ENCODE peak calls at places on chromosome 6, in nine cellular contexts. One of them, this sample, is unnamed.

GRCh38 chr6:26575494-26575939 is 21.2 kb upstream of the ABT1 start:
- DNase-seq in amniotic epithelial cell: peak
- DNase-seq in H7: no peak
- DNase-seq in hepatic stellate cell: no peak
- DNase-seq in stimulated activated CD8-positive, alpha-beta memory T cell treated with anti-CD3 and anti-CD28 coated beads, Interleukin-2, amount 100 ng/mL, for 1 hour: no peak
- DNase-seq in AG08396: no peak
- DNase-seq in NCI-H2081: no peak
- DNase-seq in dermis blood vessel endothelial cell: no peak
- DNase-seq in heart left ventricle: no peak
- DNase-seq in this sample: peak

GRCh38 chr6:164035912-164036485 is 621.5 kb downstream of the QKI start:
- DNase-seq in amniotic epithelial cell: no peak
- DNase-seq in H7: no peak
- DNase-seq in hepatic stellate cell: no peak
- DNase-seq in stimulated activated CD8-positive, alpha-beta memory T cell treated with anti-CD3 and anti-CD28 coated beads, Interleukin-2, amount 100 ng/mL, for 1 hour: no peak
- DNase-seq in AG08396: no peak
- DNase-seq in NCI-H2081: peak
- DNase-seq in dermis blood vessel endothelial cell: no peak
- DNase-seq in heart left ventricle: no peak
- DNase-seq in this sample: no peak

GRCh38 chr6:150925655-150925928 is 60.1 kb downstream of the MTHFD1L start:
- DNase-seq in amniotic epithelial cell: no peak
- DNase-seq in H7: no peak
- DNase-seq in hepatic stellate cell: no peak
- DNase-seq in stimulated activated CD8-positive, alpha-beta memory T cell treated with anti-CD3 and anti-CD28 coated beads, Interleukin-2, amount 100 ng/mL, for 1 hour: no peak
- DNase-seq in AG08396: no peak
- DNase-seq in NCI-H2081: no peak
- DNase-seq in dermis blood vessel endothelial cell: no peak
- DNase-seq in heart left ventricle: no peak
- DNase-seq in this sample: no peak

GRCh38 chr6:15444081-15444731 is 198.3 kb downstream of the JARID2 start:
- DNase-seq in amniotic epithelial cell: no peak
- DNase-seq in H7: no peak
- DNase-seq in hepatic stellate cell: no peak
- DNase-seq in stimulated activated CD8-positive, alpha-beta memory T cell treated with anti-CD3 and anti-CD28 coated beads, Interleukin-2, amount 100 ng/mL, for 1 hour: no peak
- DNase-seq in AG08396: no peak
- DNase-seq in NCI-H2081: no peak
- DNase-seq in dermis blood vessel endothelial cell: no peak
- DNase-seq in heart left ventricle: no peak
- DNase-seq in this sample: no peak

GRCh38 chr6:127186889-127187288 is 68.4 kb downstream of the RSPO3 start:
- DNase-seq in amniotic epithelial cell: no peak
- DNase-seq in H7: no peak
- DNase-seq in hepatic stellate cell: no peak
- DNase-seq in stimulated activated CD8-positive, alpha-beta memory T cell treated with anti-CD3 and anti-CD28 coated beads, Interleukin-2, amount 100 ng/mL, for 1 hour: peak
- DNase-seq in AG08396: no peak
- DNase-seq in NCI-H2081: no peak
- DNase-seq in dermis blood vessel endothelial cell: no peak
- DNase-seq in heart left ventricle: peak
- DNase-seq in this sample: no peak

GRCh38 chr6:54775586-54775985 is 71.0 kb upstream of the FAM83B start:
- DNase-seq in amniotic epithelial cell: peak
- DNase-seq in H7: no peak
- DNase-seq in hepatic stellate cell: no peak
- DNase-seq in stimulated activated CD8-positive, alpha-beta memory T cell treated with anti-CD3 and anti-CD28 coated beads, Interleukin-2, amount 100 ng/mL, for 1 hour: no peak
- DNase-seq in AG08396: no peak
- DNase-seq in NCI-H2081: no peak
- DNase-seq in dermis blood vessel endothelial cell: no peak
- DNase-seq in heart left ventricle: no peak
- DNase-seq in this sample: no peak

GRCh38 chr6:108581237-108581931 is 20.7 kb downstream of the FOXO3 start:
- DNase-seq in amniotic epithelial cell: peak
- DNase-seq in H7: no peak
- DNase-seq in hepatic stellate cell: peak
- DNase-seq in stimulated activated CD8-positive, alpha-beta memory T cell treated with anti-CD3 and anti-CD28 coated beads, Interleukin-2, amount 100 ng/mL, for 1 hour: no peak
- DNase-seq in AG08396: peak
- DNase-seq in NCI-H2081: no peak
- DNase-seq in dermis blood vessel endothelial cell: peak
- DNase-seq in heart left ventricle: no peak
- DNase-seq in this sample: peak

GRCh38 chr6:3211681-3212080 is 15.8 kb downstream of the TUBB2B start:
- DNase-seq in amniotic epithelial cell: peak
- DNase-seq in H7: no peak
- DNase-seq in hepatic stellate cell: no peak
- DNase-seq in stimulated activated CD8-positive, alpha-beta memory T cell treated with anti-CD3 and anti-CD28 coated beads, Interleukin-2, amount 100 ng/mL, for 1 hour: no peak
- DNase-seq in AG08396: peak
- DNase-seq in NCI-H2081: no peak
- DNase-seq in dermis blood vessel endothelial cell: no peak
- DNase-seq in heart left ventricle: no peak
- DNase-seq in this sample: peak